ENCODE peak calls at places on chromosomes 4 and X, in seven cellular contexts. One of them, this sample, is unnamed.

GRCh38 chr4:89836897-89837384 is at the start of gene SNCA:
- DNase-seq in AG08395: peak
- DNase-seq in naive B cell: peak
- DNase-seq in stimulated activated CD4-positive, alpha-beta T cell treated with anti-CD3 and anti-CD28 coated beads, TNF-alpha, amount 100 ng/mL, for 1 hour: no peak
- DNase-seq in CD4-positive, alpha-beta memory T cell: peak
- DNase-seq in mucosa of descending colon: peak
- DNase-seq in activated effector memory CD4-positive, alpha-beta T cell treated with Interleukin-2 at 50 U/mL for 16 hours: no peak
- DNase-seq in this sample: peak

GRCh38 chr4:3869661-3870566 is 103.7 kb downstream of the ADRA2C start:
- DNase-seq in AG08395: no peak
- DNase-seq in naive B cell: no peak
- DNase-seq in stimulated activated CD4-positive, alpha-beta T cell treated with anti-CD3 and anti-CD28 coated beads, TNF-alpha, amount 100 ng/mL, for 1 hour: no peak
- DNase-seq in CD4-positive, alpha-beta memory T cell: no peak
- DNase-seq in mucosa of descending colon: no peak
- DNase-seq in activated effector memory CD4-positive, alpha-beta T cell treated with Interleukin-2 at 50 U/mL for 16 hours: no peak
- DNase-seq in this sample: no peak

GRCh38 chr4:13985824-13986223 is 358.3 kb upstream of the BOD1L1 start:
- DNase-seq in AG08395: no peak
- DNase-seq in naive B cell: no peak
- DNase-seq in stimulated activated CD4-positive, alpha-beta T cell treated with anti-CD3 and anti-CD28 coated beads, TNF-alpha, amount 100 ng/mL, for 1 hour: no peak
- DNase-seq in CD4-positive, alpha-beta memory T cell: no peak
- DNase-seq in mucosa of descending colon: no peak
- DNase-seq in activated effector memory CD4-positive, alpha-beta T cell treated with Interleukin-2 at 50 U/mL for 16 hours: no peak
- DNase-seq in this sample: no peak

GRCh38 chr4:87498446-87498900 is 30.7 kb downstream of the SPARCL1 start:
- DNase-seq in AG08395: peak
- DNase-seq in naive B cell: no peak
- DNase-seq in stimulated activated CD4-positive, alpha-beta T cell treated with anti-CD3 and anti-CD28 coated beads, TNF-alpha, amount 100 ng/mL, for 1 hour: no peak
- DNase-seq in CD4-positive, alpha-beta memory T cell: no peak
- DNase-seq in mucosa of descending colon: peak
- DNase-seq in activated effector memory CD4-positive, alpha-beta T cell treated with Interleukin-2 at 50 U/mL for 16 hours: no peak
- DNase-seq in this sample: no peak

GRCh38 chr4:108834167-108834566 is 71.3 kb upstream of the ETNPPL start:
- DNase-seq in AG08395: peak
- DNase-seq in naive B cell: no peak
- DNase-seq in stimulated activated CD4-positive, alpha-beta T cell treated with anti-CD3 and anti-CD28 coated beads, TNF-alpha, amount 100 ng/mL, for 1 hour: no peak
- DNase-seq in CD4-positive, alpha-beta memory T cell: no peak
- DNase-seq in mucosa of descending colon: no peak
- DNase-seq in activated effector memory CD4-positive, alpha-beta T cell treated with Interleukin-2 at 50 U/mL for 16 hours: no peak
- DNase-seq in this sample: no peak

GRCh38 chrX:11351375-11352295 is 58.4 kb downstream of the AMELX start:
- DNase-seq in AG08395: peak
- DNase-seq in naive B cell: no peak
- DNase-seq in stimulated activated CD4-positive, alpha-beta T cell treated with anti-CD3 and anti-CD28 coated beads, TNF-alpha, amount 100 ng/mL, for 1 hour: no peak
- DNase-seq in CD4-positive, alpha-beta memory T cell: no peak
- DNase-seq in mucosa of descending colon: peak
- DNase-seq in activated effector memory CD4-positive, alpha-beta T cell treated with Interleukin-2 at 50 U/mL for 16 hours: no peak
- DNase-seq in this sample: no peak

GRCh38 chrX:40539214-40540142 is 41.3 kb upstream of the ATP6AP2 start:
- DNase-seq in AG08395: peak
- DNase-seq in naive B cell: peak
- DNase-seq in stimulated activated CD4-positive, alpha-beta T cell treated with anti-CD3 and anti-CD28 coated beads, TNF-alpha, amount 100 ng/mL, for 1 hour: peak
- DNase-seq in CD4-positive, alpha-beta memory T cell: peak
- DNase-seq in mucosa of descending colon: peak
- DNase-seq in activated effector memory CD4-positive, alpha-beta T cell treated with Interleukin-2 at 50 U/mL for 16 hours: peak
- DNase-seq in this sample: peak

GRCh38 chrX:130097507-130098201 is 12.6 kb downstream of the ELF4 start:
- DNase-seq in AG08395: no peak
- DNase-seq in naive B cell: no peak
- DNase-seq in stimulated activated CD4-positive, alpha-beta T cell treated with anti-CD3 and anti-CD28 coated beads, TNF-alpha, amount 100 ng/mL, for 1 hour: no peak
- DNase-seq in CD4-positive, alpha-beta memory T cell: peak
- DNase-seq in mucosa of descending colon: peak
- DNase-seq in activated effector memory CD4-positive, alpha-beta T cell treated with Interleukin-2 at 50 U/mL for 16 hours: peak
- DNase-seq in this sample: no peak

GRCh38 chrX:133776072-133776471 is 209.3 kb downstream of the GPC3 start:
- DNase-seq in AG08395: no peak
- DNase-seq in naive B cell: no peak
- DNase-seq in stimulated activated CD4-positive, alpha-beta T cell treated with anti-CD3 and anti-CD28 coated beads, TNF-alpha, amount 100 ng/mL, for 1 hour: no peak
- DNase-seq in CD4-positive, alpha-beta memory T cell: peak
- DNase-seq in mucosa of descending colon: peak
- DNase-seq in activated effector memory CD4-positive, alpha-beta T cell treated with Interleukin-2 at 50 U/mL for 16 hours: no peak
- DNase-seq in this sample: peak

GRCh38 chr4:15144967-15145295 is 142.7 kb downstream of the CPEB2 start:
- DNase-seq in AG08395: no peak
- DNase-seq in naive B cell: no peak
- DNase-seq in stimulated activated CD4-positive, alpha-beta T cell treated with anti-CD3 and anti-CD28 coated beads, TNF-alpha, amount 100 ng/mL, for 1 hour: no peak
- DNase-seq in CD4-positive, alpha-beta memory T cell: no peak
- DNase-seq in mucosa of descending colon: no peak
- DNase-seq in activated effector memory CD4-positive, alpha-beta T cell treated with Interleukin-2 at 50 U/mL for 16 hours: no peak
- DNase-seq in this sample: no peak

GRCh38 chr4:65508169-65508568 is 162.1 kb downstream of the EPHA5 start:
- DNase-seq in AG08395: peak
- DNase-seq in naive B cell: no peak
- DNase-seq in stimulated activated CD4-positive, alpha-beta T cell treated with anti-CD3 and anti-CD28 coated beads, TNF-alpha, amount 100 ng/mL, for 1 hour: no peak
- DNase-seq in CD4-positive, alpha-beta memory T cell: no peak
- DNase-seq in mucosa of descending colon: no peak
- DNase-seq in activated effector memory CD4-positive, alpha-beta T cell treated with Interleukin-2 at 50 U/mL for 16 hours: no peak
- DNase-seq in this sample: no peak

GRCh38 chrX:51332188-51332942 is at the start of gene NUDT10:
- DNase-seq in AG08395: peak
- DNase-seq in naive B cell: peak
- DNase-seq in stimulated activated CD4-positive, alpha-beta T cell treated with anti-CD3 and anti-CD28 coated beads, TNF-alpha, amount 100 ng/mL, for 1 hour: no peak
- DNase-seq in CD4-positive, alpha-beta memory T cell: peak
- DNase-seq in mucosa of descending colon: peak
- DNase-seq in activated effector memory CD4-positive, alpha-beta T cell treated with Interleukin-2 at 50 U/mL for 16 hours: no peak
- DNase-seq in this sample: no peak

GRCh38 chr4:176236909-176237308 is 32.1 kb downstream of the ASB5 start:
- DNase-seq in AG08395: no peak
- DNase-seq in naive B cell: no peak
- DNase-seq in stimulated activated CD4-positive, alpha-beta T cell treated with anti-CD3 and anti-CD28 coated beads, TNF-alpha, amount 100 ng/mL, for 1 hour: no peak
- DNase-seq in CD4-positive, alpha-beta memory T cell: no peak
- DNase-seq in mucosa of descending colon: no peak
- DNase-seq in activated effector memory CD4-positive, alpha-beta T cell treated with Interleukin-2 at 50 U/mL for 16 hours: no peak
- DNase-seq in this sample: no peak

GRCh38 chr4:31613946-31614623 is 893.9 kb downstream of the PCDH7 start:
- DNase-seq in AG08395: no peak
- DNase-seq in naive B cell: no peak
- DNase-seq in stimulated activated CD4-positive, alpha-beta T cell treated with anti-CD3 and anti-CD28 coated beads, TNF-alpha, amount 100 ng/mL, for 1 hour: no peak
- DNase-seq in CD4-positive, alpha-beta memory T cell: no peak
- DNase-seq in mucosa of descending colon: no peak
- DNase-seq in activated effector memory CD4-positive, alpha-beta T cell treated with Interleukin-2 at 50 U/mL for 16 hours: no peak
- DNase-seq in this sample: no peak

GRCh38 chr4:150818129-150818528 is 197.0 kb downstream of the LRBA start:
- DNase-seq in AG08395: no peak
- DNase-seq in naive B cell: no peak
- DNase-seq in stimulated activated CD4-positive, alpha-beta T cell treated with anti-CD3 and anti-CD28 coated beads, TNF-alpha, amount 100 ng/mL, for 1 hour: no peak
- DNase-seq in CD4-positive, alpha-beta memory T cell: no peak
- DNase-seq in mucosa of descending colon: no peak
- DNase-seq in activated effector memory CD4-positive, alpha-beta T cell treated with Interleukin-2 at 50 U/mL for 16 hours: no peak
- DNase-seq in this sample: no peak